ENCODE peak calls at places on chromosomes 12 and 14, in five cellular contexts. J is psoas muscle; F is activated B cell treated with CpG ODN at 0.5 μM for 24 hours; Z is CD8-positive, alpha-beta T cell; D is A549. A is an unnamed sample.

GRCh38 chr12:111361717-111362576 is 6.9 kb downstream of the PHETA1 start:
- DNase-seq in D (no peak), J (no peak), Z (no peak), F (no peak), A (no peak)

GRCh38 chr14:97977711-97978261 is 1180.6 kb downstream of the VRK1 start:
- DNase-seq in F (no peak), D (no peak), Z (peak; percentile 82), J (peak; percentile 72), A (no peak)

GRCh38 chr14:101457177-101457935 is 103.9 kb upstream of the DIO3 start:
- DNase-seq in Z (no peak), J (no peak), F (no peak), D (no peak), A (no peak)

GRCh38 chr14:90556050-90556477 is 159.2 kb downstream of the CALM1 start:
- DNase-seq in D (no peak), J (no peak), F (no peak), Z (no peak), A (no peak)

GRCh38 chr14:52977798-52978197 is 26.9 kb upstream of the FERMT2 start:
- DNase-seq in Z (no peak), J (no peak), F (no peak), D (no peak), A (no peak)

GRCh38 chr12:58955849-58956248 is 35.5 kb upstream of the LRIG3 start:
- DNase-seq in Z (no peak), D (no peak), F (no peak), J (no peak), A (no peak)

GRCh38 chr12:50542448-50542847 is 37.7 kb downstream of the DIP2B start:
- DNase-seq in D (peak; percentile 77), F (no peak), Z (no peak), J (no peak), A (no peak)

GRCh38 chr12:114817491-114818440 is 133.8 kb upstream of the TBX3 start:
- DNase-seq in J (peak; percentile 22), F (no peak), D (no peak), Z (no peak), A (no peak)

GRCh38 chr12:48015954-48016353 is 11.7 kb upstream of the COL2A1 start:
- DNase-seq in Z (no peak), J (no peak), D (no peak), F (no peak), A (no peak)

GRCh38 chr12:48017496-48017895 is 13.2 kb upstream of the COL2A1 start:
- DNase-seq in J (no peak), D (no peak), F (no peak), Z (no peak), A (no peak)

GRCh38 chr12:48013287-48013686 is 9.0 kb upstream of the COL2A1 start:
- DNase-seq in F (no peak), D (no peak), Z (no peak), J (no peak), A (no peak)

GRCh38 chr12:48016373-48017020 is 12.2 kb upstream of the COL2A1 start:
- DNase-seq in D (no peak), J (no peak), F (no peak), Z (no peak), A (no peak)

GRCh38 chr12:48015129-48015528 is 10.9 kb upstream of the COL2A1 start:
- DNase-seq in D (no peak), F (no peak), J (no peak), Z (no peak), A (no peak)
- TF ChIP-seq CTCF in D (no peak), F (no peak), J (no peak), Z (no peak), A (no peak)

GRCh38 chr12:54759751-54760150 is 94.6 kb upstream of the MUCL1 start:
- DNase-seq in J (no peak), D (peak; percentile 56), Z (no peak), F (no peak), A (no peak)
- TF ChIP-seq CTCF in J (no peak), D (peak; percentile 52), Z (no peak), F (no peak), A (peak; percentile 59)

DNA sequence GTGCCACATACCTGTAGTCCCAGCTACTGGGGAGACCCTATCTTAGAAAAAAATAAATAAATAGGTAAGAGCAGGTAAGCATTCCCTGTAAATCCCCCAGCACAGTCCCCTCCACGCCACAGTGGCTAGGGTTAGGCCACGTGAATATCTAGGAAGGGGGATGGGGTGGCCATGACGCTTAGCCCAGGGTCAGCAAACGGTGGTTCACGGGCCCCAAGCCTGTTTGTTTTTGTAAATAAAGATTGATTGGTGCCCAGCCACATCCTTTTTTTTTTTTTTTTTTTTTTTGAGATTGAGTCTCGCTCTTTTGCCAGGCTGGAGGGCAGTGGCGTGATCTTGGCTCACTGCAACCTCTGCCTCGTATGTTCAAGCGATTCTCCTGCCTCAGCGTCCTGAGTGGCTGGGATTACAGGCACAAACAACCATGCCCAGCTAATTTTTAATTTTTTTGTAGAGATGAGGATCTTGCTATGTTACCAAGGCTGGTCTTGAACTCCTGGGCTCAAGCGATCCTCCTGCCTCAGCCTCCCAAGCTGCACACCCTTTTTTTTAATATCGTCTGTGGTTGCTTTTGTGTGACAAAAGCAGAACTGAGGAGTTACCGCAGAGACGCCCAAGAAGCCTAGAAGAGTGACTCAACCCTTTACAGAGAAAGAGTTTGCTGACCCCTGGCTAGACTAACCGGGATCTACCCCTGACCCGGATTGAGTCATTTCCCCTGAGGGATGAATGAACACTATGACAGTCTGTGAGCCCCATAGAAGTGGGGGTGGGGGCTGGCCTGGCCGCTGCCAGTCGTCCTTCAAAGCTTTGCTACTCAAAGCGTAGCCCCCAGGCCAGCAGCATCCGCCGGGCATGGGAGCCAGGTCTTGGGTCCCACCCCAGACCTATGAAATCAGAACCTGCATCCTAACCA is 113.7 kb upstream of the NCOR2 start:
- DNase-seq in J (peak; percentile 73), Z (no peak), F (peak; percentile 26), D (peak; percentile 95), A (peak; percentile 95)
- TF ChIP-seq CTCF in J (peak; percentile 31), Z (no peak), F (no peak), D (peak; percentile 44), A (peak; percentile 40)

DNA sequence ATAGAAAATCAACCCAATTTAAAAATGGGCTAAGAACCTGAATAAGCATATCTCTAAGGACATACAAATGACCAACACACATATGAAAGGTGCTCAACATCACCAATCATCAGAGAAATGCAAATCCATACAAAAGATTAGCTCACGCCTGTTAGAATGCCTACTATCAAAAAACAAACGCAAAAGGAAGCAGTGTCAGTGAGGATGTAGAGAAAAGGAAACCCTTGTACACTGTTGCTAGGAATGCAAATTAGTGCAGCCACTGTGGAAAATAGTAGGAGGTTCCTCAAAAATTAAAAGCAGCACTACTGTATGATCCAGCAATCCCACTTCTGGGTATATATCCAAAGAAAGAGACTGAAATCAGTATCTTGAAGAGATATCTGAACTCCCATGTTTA is 133.0 kb downstream of the CPNE8 start:
- DNase-seq in D (no peak), F (no peak), Z (no peak), J (no peak), A (no peak)
- TF ChIP-seq CTCF in D (no peak), F (no peak), Z (no peak), J (no peak), A (no peak)

GRCh38 chr14:75709207-75709812 is 48.3 kb downstream of the TTLL5 start:
- DNase-seq in J (peak; percentile 65), Z (peak; percentile 62), D (peak; percentile 80), F (no peak), A (peak; percentile 45)
- TF ChIP-seq CTCF in J (peak; percentile 81), Z (peak; percentile 78), D (peak; percentile 82), F (peak; percentile 58), A (peak; percentile 73)